ENCODE peak calls at places on chromosomes 1 and 21, in ten cellular contexts. P is heart left ventricle, C is mammary epithelial cell, N is suprapubic skin, Z is upper lobe of right lung, W is Panc1, F is OCI-LY7, X is breast epithelium, U is left ventricle myocardium inferior, E is MM.1S. I is an unnamed sample.

GRCh38 chr1:228145498-228146425 is 4.0 kb upstream of the GJC2 start:
- DNase-seq in P (no peak), C (no peak), N (peak), Z (no peak), W (no peak), F (no peak), X (no peak), U (no peak), E (no peak), I (no peak)

GRCh38 chr1:89842547-89843278 is 21.9 kb downstream of the LRRC8D start:
- DNase-seq in P (no peak), C (no peak), N (no peak), Z (no peak), W (no peak), F (peak), X (no peak), U (no peak), E (no peak), I (no peak)

GRCh38 chr1:29523531-29523930 is 287.2 kb downstream of the PTPRU start:
- DNase-seq in P (no peak), C (no peak), N (peak), Z (peak), W (no peak), F (no peak), X (no peak), U (no peak), E (no peak), I (peak)

GRCh38 chr1:191320062-191320461 is 838.2 kb upstream of the RGS18 start:
- DNase-seq in P (no peak), C (no peak), N (no peak), Z (no peak), W (no peak), F (no peak), X (no peak), U (no peak), E (no peak), I (no peak)

GRCh38 chr1:234001817-234002216 is 97.3 kb downstream of the SLC35F3 start:
- DNase-seq in P (no peak), C (peak), N (no peak), Z (no peak), W (no peak), F (no peak), X (no peak), U (no peak), E (no peak), I (no peak)

GRCh38 chr1:218804014-218804785 is 369.5 kb upstream of the LYPLAL1 start:
- DNase-seq in P (no peak), C (peak), N (no peak), Z (no peak), W (peak), F (no peak), X (no peak), U (no peak), E (no peak), I (no peak)

GRCh38 chr1:101178688-101179491 is 57.9 kb upstream of the S1PR1 start:
- DNase-seq in P (no peak), C (no peak), N (no peak), Z (no peak), W (no peak), F (peak), X (no peak), U (no peak), E (peak), I (no peak)

GRCh38 chr1:3975903-3976630 is 76.0 kb upstream of the C1orf174 start:
- DNase-seq in P (no peak), C (no peak), N (no peak), Z (no peak), W (no peak), F (no peak), X (no peak), U (no peak), E (no peak), I (no peak)

GRCh38 chr1:235525314-235525713 is 21.1 kb upstream of the B3GALNT2 start:
- DNase-seq in P (no peak), C (no peak), N (no peak), Z (no peak), W (no peak), F (no peak), X (no peak), U (no peak), E (no peak), I (no peak)

GRCh38 chr1:244174922-244175521 is 123.9 kb downstream of the ZBTB18 start:
- DNase-seq in P (no peak), C (no peak), N (no peak), Z (no peak), W (no peak), F (no peak), X (no peak), U (no peak), E (no peak), I (no peak)

GRCh38 chr1:186304982-186305949 is 69.8 kb downstream of the TPR start:
- DNase-seq in P (no peak), C (peak), N (no peak), Z (no peak), W (peak), F (peak), X (no peak), U (no peak), E (peak), I (peak)

GRCh38 chr1:203706444-203706843 is 58.5 kb upstream of the LAX1 start:
- DNase-seq in P (no peak), C (peak), N (no peak), Z (no peak), W (no peak), F (no peak), X (no peak), U (no peak), E (no peak), I (no peak)

GRCh38 chr1:244280859-244281258 is 170.8 kb downstream of the ADSS2 start:
- DNase-seq in P (no peak), C (no peak), N (no peak), Z (no peak), W (no peak), F (no peak), X (no peak), U (no peak), E (no peak), I (no peak)

GRCh38 chr1:52268372-52268771 is 97.6 kb downstream of the CC2D1B start:
- DNase-seq in P (no peak), C (peak), N (no peak), Z (no peak), W (no peak), F (no peak), X (no peak), U (no peak), E (peak), I (peak)

GRCh38 chr1:116424438-116424837 is 51.4 kb downstream of the ATP1A1 start:
- DNase-seq in P (no peak), C (no peak), N (no peak), Z (no peak), W (no peak), F (no peak), X (no peak), U (no peak), E (no peak), I (no peak)

GRCh38 chr1:8702121-8702520 is 115.3 kb downstream of the RERE start:
- DNase-seq in P (no peak), C (peak), N (no peak), Z (peak), W (no peak), F (no peak), X (peak), U (no peak), E (peak), I (peak)

GRCh38 chr1:234065794-234066447 is 161.4 kb downstream of the SLC35F3 start:
- DNase-seq in P (peak), C (peak), N (peak), Z (peak), W (no peak), F (peak), X (peak), U (peak), E (peak), I (peak)

GRCh38 chr1:3409737-3410434 is 44.6 kb upstream of the ARHGEF16 start:
- DNase-seq in P (peak), C (peak), N (no peak), Z (no peak), W (no peak), F (no peak), X (peak), U (peak), E (no peak), I (peak)

GRCh38 chr1:160375788-160376524 is 9.1 kb downstream of the NHLH1 start:
- DNase-seq in P (no peak), C (no peak), N (no peak), Z (no peak), W (no peak), F (peak), X (no peak), U (no peak), E (no peak), I (peak)

GRCh38 chr1:53145942-53146708 is 3.7 kb upstream of the SLC1A7 start:
- DNase-seq in P (peak), C (peak), N (peak), Z (peak), W (no peak), F (no peak), X (no peak), U (peak), E (no peak), I (peak)

GRCh38 chr1:243244420-243244819 is 10.7 kb downstream of the CEP170 start:
- DNase-seq in P (no peak), C (no peak), N (no peak), Z (no peak), W (no peak), F (no peak), X (no peak), U (no peak), E (no peak), I (no peak)

GRCh38 chr1:228073870-228074545 is 8.5 kb upstream of the ARF1 start:
- DNase-seq in P (no peak), C (no peak), N (peak), Z (peak), W (no peak), F (peak), X (no peak), U (peak), E (no peak), I (peak)

GRCh38 chr1:180271640-180272255 is 41.7 kb downstream of the LHX4 start:
- DNase-seq in P (peak), C (no peak), N (no peak), Z (no peak), W (no peak), F (no peak), X (no peak), U (no peak), E (no peak), I (peak)

GRCh38 chr1:89198500-89199072 is at the start of gene GBP4:
- DNase-seq in P (peak), C (peak), N (no peak), Z (peak), W (no peak), F (no peak), X (peak), U (peak), E (peak), I (peak)

GRCh38 chr21:31351438-31351837 is 7.4 kb upstream of the TIAM1 start:
- DNase-seq in P (no peak), C (peak), N (no peak), Z (no peak), W (no peak), F (no peak), X (no peak), U (no peak), E (no peak), I (no peak)
- H3K27ac ChIP-seq in P (no peak), C (no peak), N (no peak), Z (no peak), W (no peak), F (no peak), X (no peak), U (no peak), E (no peak), I (no peak)

GRCh38 chr1:50419907-50420248 is 3.4 kb downstream of the DMRTA2 start:
- DNase-seq in P (no peak), C (no peak), N (no peak), Z (no peak), W (no peak), F (no peak), X (no peak), U (no peak), E (no peak), I (no peak)

GRCh38 chr1:50417946-50418599 is 5.2 kb downstream of the DMRTA2 start:
- DNase-seq in P (no peak), C (no peak), N (no peak), Z (no peak), W (no peak), F (no peak), X (no peak), U (no peak), E (no peak), I (no peak)

GRCh38 chr1:50418600-50419109 is 4.6 kb downstream of the DMRTA2 start:
- DNase-seq in P (no peak), C (no peak), N (no peak), Z (no peak), W (no peak), F (no peak), X (no peak), U (no peak), E (no peak), I (peak)

GRCh38 chr1:50420283-50420682 is 3.0 kb downstream of the DMRTA2 start:
- DNase-seq in P (no peak), C (no peak), N (no peak), Z (no peak), W (no peak), F (no peak), X (no peak), U (no peak), E (no peak), I (peak)

DNA sequence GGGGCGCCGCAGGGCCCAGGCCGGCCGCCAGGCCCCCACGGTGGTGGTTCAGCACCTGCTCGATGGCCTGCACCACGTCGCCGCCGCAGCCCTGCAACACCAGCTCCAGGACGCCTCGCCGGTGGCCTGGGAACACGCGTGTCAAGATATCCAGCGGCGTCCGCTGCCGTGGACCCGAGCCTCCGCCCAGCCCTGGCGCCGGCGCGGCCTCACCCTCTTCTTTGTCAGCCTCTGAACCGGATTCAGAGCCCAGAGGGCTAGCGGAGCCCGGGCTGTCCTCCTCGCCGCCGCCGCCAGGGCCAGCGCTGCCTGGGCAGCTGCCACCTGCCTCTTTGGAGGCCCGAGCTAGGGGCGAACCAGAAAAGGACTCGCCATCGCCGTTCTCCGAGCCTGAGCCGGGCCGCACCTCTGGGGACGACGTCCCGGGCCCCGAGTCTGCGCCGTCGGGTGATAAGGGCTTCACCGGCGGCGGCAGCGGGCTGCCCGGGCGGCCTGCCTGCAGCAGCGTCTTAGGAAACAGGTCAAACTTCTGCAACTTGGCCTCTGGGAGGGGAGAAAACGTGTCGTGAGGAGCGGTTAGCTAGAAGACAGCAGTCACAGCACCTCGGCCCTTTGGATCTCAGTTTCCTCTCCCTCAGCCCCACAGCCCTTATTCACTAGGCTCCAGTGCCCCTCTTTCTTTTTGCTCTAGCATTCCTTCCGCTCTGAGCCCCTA is 3.9 kb downstream of the DMRTA2 start:
- DNase-seq in P (no peak), C (no peak), N (no peak), Z (no peak), W (no peak), F (no peak), X (no peak), U (no peak), E (no peak), I (peak)
- TF ChIP-seq CTCF in P (no peak), C (no peak), N (no peak), Z (no peak), W (no peak), F (no peak), X (no peak), U (no peak), E (no peak), I (peak)

DNA sequence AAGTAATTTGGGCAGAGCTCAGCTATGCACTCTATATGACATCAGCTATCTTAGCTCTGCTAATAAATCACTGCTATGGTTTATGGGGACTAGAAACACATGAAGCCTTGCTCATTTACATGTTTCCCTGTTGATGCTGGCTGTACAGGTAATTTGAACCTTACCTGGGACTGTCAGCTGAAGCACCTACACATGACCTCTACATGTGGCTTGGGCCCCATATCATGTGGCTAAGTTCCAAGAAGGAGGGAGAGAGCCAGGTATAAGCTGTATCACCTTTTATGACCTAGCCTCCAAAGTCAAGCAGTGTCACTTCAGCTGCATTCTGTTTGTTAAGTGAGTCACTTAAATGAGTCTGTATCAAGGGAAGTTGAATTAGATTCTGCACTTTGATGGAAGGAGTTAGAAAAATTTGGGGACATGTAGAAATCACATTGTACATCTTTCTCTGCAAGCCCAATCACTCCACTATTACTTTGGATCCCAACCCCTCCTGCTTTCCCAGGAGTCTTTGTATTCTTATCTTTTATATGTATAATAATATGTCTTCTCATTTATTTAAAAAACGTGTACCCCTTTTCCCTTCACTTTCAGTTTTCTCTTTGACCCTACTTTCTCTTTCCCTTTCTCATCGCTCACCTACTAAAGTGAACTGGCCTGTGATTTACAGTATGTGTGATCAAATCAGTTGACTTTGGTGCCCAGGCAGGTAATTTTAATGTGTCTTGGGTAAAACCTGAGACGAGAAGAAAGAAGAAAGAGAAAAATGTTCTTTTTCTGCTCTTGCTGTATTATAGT is 53.4 kb upstream of the PRKACB start:
- DNase-seq in P (no peak), C (no peak), N (no peak), Z (no peak), W (peak), F (no peak), X (no peak), U (no peak), E (peak), I (no peak)
- H3K27ac ChIP-seq in P (no peak), C (no peak), N (no peak), Z (no peak), W (no peak), F (no peak), X (no peak), U (no peak), E (no peak), I (no peak)

DNA sequence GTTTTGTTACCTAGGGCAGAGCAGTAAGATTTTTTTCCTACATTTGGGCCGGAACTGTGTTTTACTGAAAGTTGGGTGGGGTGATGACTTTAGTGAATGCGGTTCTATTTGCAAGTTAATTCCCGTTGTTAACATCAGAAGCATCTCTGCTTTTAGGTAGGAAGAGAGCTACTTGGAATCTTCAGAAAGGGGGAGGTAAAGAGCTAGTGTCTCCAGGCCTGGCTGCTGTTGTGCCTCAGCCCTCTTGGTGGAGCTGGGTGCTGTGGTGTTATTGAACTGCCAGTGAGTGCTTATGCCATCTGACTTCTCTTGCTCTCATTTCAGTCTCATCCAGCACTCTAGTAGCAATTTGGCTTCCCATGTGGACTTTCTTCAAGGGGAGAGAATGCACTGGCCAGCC is 3.4 kb downstream of the KDM4A start:
- DNase-seq in P (no peak), C (peak), N (no peak), Z (no peak), W (no peak), F (peak), X (no peak), U (no peak), E (peak), I (peak)
- TF ChIP-seq CTCF in P (no peak), C (peak), N (no peak), Z (peak), W (no peak), F (peak), X (no peak), U (no peak), E (peak), I (peak)

GRCh38 chr21:44845418-44846200 is 27.7 kb upstream of the SUMO3 start:
- DNase-seq in P (peak), C (no peak), N (no peak), Z (peak), W (no peak), F (peak), X (peak), U (peak), E (peak), I (peak)

GRCh38 chr21:44846485-44847260 is 26.8 kb downstream of the PTTG1IP start:
- DNase-seq in P (peak), C (no peak), N (no peak), Z (no peak), W (no peak), F (no peak), X (peak), U (peak), E (no peak), I (no peak)

GRCh38 chr21:44848821-44849521 is 24.5 kb downstream of the PTTG1IP start:
- DNase-seq in P (no peak), C (no peak), N (peak), Z (peak), W (no peak), F (no peak), X (peak), U (no peak), E (no peak), I (no peak)

GRCh38 chr21:44846201-44846484 is 27.3 kb downstream of the PTTG1IP start:
- DNase-seq in P (no peak), C (no peak), N (no peak), Z (no peak), W (no peak), F (no peak), X (no peak), U (no peak), E (peak), I (no peak)

GRCh38 chr21:44847261-44848056 is 26.0 kb downstream of the PTTG1IP start:
- DNase-seq in P (no peak), C (no peak), N (no peak), Z (peak), W (no peak), F (no peak), X (peak), U (no peak), E (no peak), I (no peak)
- H3K27ac ChIP-seq in P (no peak), C (no peak), N (no peak), Z (no peak), W (peak), F (no peak), X (no peak), U (no peak), E (no peak), I (no peak)

GRCh38 chr1:182720465-182720864 is 36.1 kb upstream of the RGS8 start:
- DNase-seq in P (no peak), C (peak), N (no peak), Z (no peak), W (no peak), F (no peak), X (no peak), U (no peak), E (no peak), I (peak)
- TF ChIP-seq CTCF in P (no peak), C (peak), N (no peak), Z (peak), W (no peak), F (no peak), X (no peak), U (peak), E (no peak), I (peak)

GRCh38 chr1:19636065-19636464 is 8.0 kb upstream of the NBL1 start:
- DNase-seq in P (no peak), C (no peak), N (no peak), Z (peak), W (no peak), F (no peak), X (no peak), U (no peak), E (no peak), I (no peak)
- H3K27ac ChIP-seq in P (no peak), C (no peak), N (no peak), Z (no peak), W (no peak), F (no peak), X (no peak), U (no peak), E (no peak), I (no peak)

GRCh38 chr1:201888282-201889033 is at the start of gene SHISA4:
- DNase-seq in P (peak), C (peak), N (peak), Z (peak), W (no peak), F (no peak), X (peak), U (peak), E (no peak), I (peak)
- TF ChIP-seq CTCF in P (no peak), C (no peak), N (no peak), Z (no peak), W (no peak), F (no peak), X (no peak), U (no peak), E (no peak), I (no peak)

GRCh38 chr1:84834419-84835064 is 58.5 kb downstream of the LPAR3 start:
- DNase-seq in P (no peak), C (peak), N (no peak), Z (no peak), W (peak), F (no peak), X (no peak), U (no peak), E (no peak), I (no peak)
- H3K27ac ChIP-seq in P (no peak), C (peak), N (peak), Z (no peak), W (peak), F (no peak), X (peak), U (no peak), E (no peak), I (no peak)

I was measured in endodermal cell.